ENCODE peak calls at places on chromosomes 5 and 9, in nine cellular contexts. N is CD4-positive, CD25-positive, alpha-beta regulatory T cell; L is naive thymus-derived CD4-positive, alpha-beta T cell; Z is osteoblast; R is AG04450; I is spleen; X is brain microvascular endothelial cell; D is tibial nerve; P is psoas muscle. B is an unnamed sample.
A peak's percentile ranks its signal among the peaks of the same experiment; 100 is the strongest.

GRCh38 chr5:43193171-43193951 is 1.3 kb downstream of the NIM1K start:
- DNase-seq in N (peak; percentile 13), L (no peak), Z (peak; percentile 95), R (peak; percentile 72), I (no peak), X (peak; percentile 92), D (peak; percentile 43), P (no peak), B (peak; percentile 36)

GRCh38 chr5:9009931-9010652 is 535.8 kb downstream of the SEMA5A start:
- DNase-seq in N (no peak), L (no peak), Z (no peak), R (no peak), I (no peak), X (no peak), D (no peak), P (no peak), B (no peak)

GRCh38 chr5:159768243-159768642 is 148.0 kb upstream of the ADRA1B start:
- DNase-seq in N (no peak), L (no peak), Z (no peak), R (no peak), I (no peak), X (no peak), D (no peak), P (no peak), B (no peak)

GRCh38 chr5:161897033-161897432 is 49.1 kb downstream of the GABRA1 start:
- DNase-seq in N (no peak), L (no peak), Z (no peak), R (no peak), I (no peak), X (no peak), D (no peak), P (no peak), B (no peak)

GRCh38 chr9:98491778-98492177 is 217.0 kb downstream of the GABBR2 start:
- DNase-seq in N (no peak), L (no peak), Z (peak; percentile 93), R (peak; percentile 23), I (no peak), X (peak; percentile 62), D (no peak), P (no peak), B (no peak)

GRCh38 chr5:99348597-99348996 is 419.8 kb upstream of the CHD1 start:
- DNase-seq in N (no peak), L (no peak), Z (no peak), R (no peak), I (no peak), X (no peak), D (no peak), P (no peak), B (no peak)

GRCh38 chr5:150319484-150319790 is 16.7 kb upstream of the ARSI start:
- DNase-seq in N (no peak), L (no peak), Z (no peak), R (no peak), I (no peak), X (no peak), D (no peak), P (no peak), B (no peak)

GRCh38 chr9:22073349-22073748 is 64.2 kb upstream of the CDKN2B start:
- DNase-seq in N (no peak), L (no peak), Z (no peak), R (no peak), I (no peak), X (no peak), D (no peak), P (no peak), B (no peak)

GRCh38 chr5:139812836-139813805 is 17.5 kb downstream of the PSD2 start:
- DNase-seq in N (no peak), L (no peak), Z (peak; percentile 68), R (no peak), I (peak; percentile 64), X (no peak), D (no peak), P (peak; percentile 32), B (no peak)

GRCh38 chr9:111076043-111076442 is 37.8 kb upstream of the LPAR1 start:
- DNase-seq in N (no peak), L (no peak), Z (no peak), R (no peak), I (no peak), X (no peak), D (no peak), P (no peak), B (no peak)

GRCh38 chr5:141866111-141866510 is 12.1 kb downstream of the PCDH1 start:
- DNase-seq in N (no peak), L (no peak), Z (peak; percentile 41), R (no peak), I (peak; percentile 70), X (no peak), D (no peak), P (peak; percentile 39), B (peak; percentile 82)

GRCh38 chr5:16656561-16657191 is 39.9 kb upstream of the RETREG1 start:
- DNase-seq in N (no peak), L (no peak), Z (no peak), R (no peak), I (no peak), X (no peak), D (peak; percentile 72), P (no peak), B (no peak)

GRCh38 chr5:132704875-132705274 is 31.1 kb downstream of the IL4 start:
- DNase-seq in N (no peak), L (no peak), Z (peak; percentile 15), R (no peak), I (no peak), X (peak; percentile 12), D (no peak), P (no peak), B (no peak)

GRCh38 chr9:89079421-89079820 is 88.2 kb downstream of the S1PR3 start:
- DNase-seq in N (no peak), L (no peak), Z (no peak), R (peak; percentile 20), I (no peak), X (no peak), D (no peak), P (no peak), B (no peak)

GRCh38 chr5:172223901-172224873 is 30.2 kb downstream of the EFCAB9 start:
- DNase-seq in N (no peak), L (no peak), Z (no peak), R (no peak), I (no peak), X (no peak), D (no peak), P (no peak), B (no peak)

GRCh38 chr9:98575379-98576346 is 133.1 kb downstream of the GABBR2 start:
- DNase-seq in N (no peak), L (no peak), Z (peak; percentile 85), R (peak; percentile 16), I (peak; percentile 61), X (peak; percentile 76), D (no peak), P (no peak), B (no peak)

GRCh38 chr5:137015540-137016116 is 483.5 kb downstream of the SPOCK1 start:
- DNase-seq in N (no peak), L (no peak), Z (no peak), R (no peak), I (no peak), X (no peak), D (no peak), P (no peak), B (peak; percentile 6)

DNA sequence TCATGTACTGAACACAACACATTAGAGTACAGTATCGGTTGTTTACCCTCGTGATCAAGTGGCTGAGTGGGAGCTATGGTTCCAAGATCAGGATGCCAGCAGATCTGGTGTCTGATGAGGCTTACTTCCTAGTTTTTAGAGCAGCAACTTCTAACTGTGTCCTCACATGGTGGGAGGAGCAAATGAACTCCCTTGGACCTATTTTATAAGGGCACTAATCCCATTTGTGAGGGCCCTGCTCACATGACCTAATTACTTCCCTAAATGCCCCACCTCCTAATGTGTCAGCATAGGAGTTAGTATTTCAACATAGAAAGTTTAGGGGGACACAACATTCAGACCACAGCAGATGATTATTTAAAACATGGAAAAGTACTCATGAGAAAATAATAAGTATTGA is 111.8 kb downstream of the GCNT1 start:
- DNase-seq in N (no peak), L (no peak), Z (no peak), R (no peak), I (no peak), X (no peak), D (no peak), P (no peak), B (no peak)
- H3K27ac ChIP-seq in N (no peak overlapping the region), L (no peak overlapping the region), Z (peak overlapping the region; percentile 60), R (no peak overlapping the region), I (peak overlapping the region; percentile 24), X (no peak overlapping the region), D (no peak overlapping the region), P (no peak overlapping the region), B (no peak overlapping the region)

DNA sequence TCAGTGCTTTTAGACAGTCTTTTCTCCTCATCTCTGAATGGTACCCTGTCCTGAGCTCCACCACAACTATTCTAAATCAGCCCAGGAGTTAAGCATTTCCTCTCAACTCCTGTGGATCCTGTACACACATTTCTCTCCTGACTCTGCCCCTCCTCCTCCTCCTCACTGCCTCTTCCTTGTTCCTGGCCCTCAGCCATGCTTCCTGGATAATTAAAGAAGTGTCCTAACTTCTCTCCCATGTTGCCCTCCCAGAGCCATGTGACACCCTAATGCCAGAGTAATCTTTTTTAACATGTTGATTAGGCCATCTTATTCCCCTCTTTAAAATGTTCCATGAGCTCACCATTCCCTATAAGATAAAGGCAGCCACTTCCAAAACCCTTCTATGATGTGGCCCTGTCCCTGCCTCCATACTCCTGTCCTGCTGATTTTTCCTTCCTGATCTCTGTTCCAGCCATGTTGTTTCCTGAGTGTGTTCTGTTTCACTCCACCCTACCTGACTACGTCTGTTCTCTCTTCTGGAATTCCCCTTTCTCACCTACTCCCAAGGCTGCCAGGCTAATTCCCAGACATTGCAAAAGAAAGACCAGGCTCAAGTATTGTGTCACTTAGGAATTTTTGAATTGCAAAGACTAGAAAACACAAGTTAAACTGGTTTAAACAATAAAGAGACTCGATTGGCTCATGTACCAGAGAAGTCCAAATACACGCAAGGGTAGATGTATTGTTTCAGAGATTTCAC is 295.2 kb downstream of the MAST4 start:
- DNase-seq in N (no peak), L (no peak), Z (no peak), R (no peak), I (no peak), X (no peak), D (no peak), P (no peak), B (peak; percentile 65)
- H3K27ac ChIP-seq in N (no peak overlapping the region), L (no peak overlapping the region), Z (no peak overlapping the region), R (no peak overlapping the region), I (no peak overlapping the region), X (no peak overlapping the region), D (no peak overlapping the region), P (no peak overlapping the region), B (peak overlapping the region; percentile 64)

DNA sequence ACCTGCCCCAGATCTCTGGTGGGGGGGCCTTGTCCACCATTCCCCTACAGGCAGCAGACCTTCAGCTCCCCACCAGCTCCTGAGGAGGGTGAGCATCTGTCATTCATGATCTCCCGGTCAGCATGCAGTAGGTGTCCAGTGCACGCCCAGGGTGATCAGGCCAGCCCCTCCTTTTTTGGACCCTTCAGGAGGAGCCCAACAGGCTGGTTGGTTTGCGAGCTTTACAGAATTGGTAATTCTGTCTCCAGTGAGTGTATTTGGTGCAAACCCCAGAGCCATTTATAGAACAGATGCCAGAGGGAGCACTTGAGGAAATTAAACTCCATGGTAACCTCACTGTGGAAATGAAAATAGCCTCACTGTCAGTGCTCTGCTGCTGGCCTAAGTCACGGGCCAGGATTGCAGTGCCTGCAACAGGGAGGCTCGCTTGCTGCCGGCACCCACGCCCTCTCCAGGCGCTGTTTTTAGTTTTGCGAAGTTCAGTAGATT is 23.4 kb downstream of the WNK2 start:
- DNase-seq in N (no peak), L (no peak), Z (peak; percentile 93), R (no peak), I (peak; percentile 71), X (peak; percentile 25), D (peak; percentile 28), P (peak; percentile 84), B (no peak)
- H3K27ac ChIP-seq in N (no peak overlapping the region), L (no peak overlapping the region), Z (peak overlapping the region; percentile 41), R (no peak overlapping the region), I (no peak overlapping the region), X (no peak overlapping the region), D (peak overlapping the region; percentile 9), P (peak overlapping the region; percentile 78), B (peak overlapping the region; percentile 54)

GRCh38 chr5:72649449-72649848 is 142.2 kb upstream of the ZNF366 start:
- DNase-seq in N (no peak), L (no peak), Z (peak; percentile 76), R (no peak), I (no peak), X (peak; percentile 75), D (no peak), P (no peak), B (no peak)
- H3K27ac ChIP-seq in N (no peak overlapping the region), L (no peak overlapping the region), Z (no peak overlapping the region), R (no peak overlapping the region), I (no peak overlapping the region), X (no peak overlapping the region), D (no peak overlapping the region), P (peak overlapping the region; percentile 48), B (no peak overlapping the region)

B was measured in lung.